ENCODE peak calls at places on chromosome 11, in six cellular contexts. One of them, this sample, is unnamed.

GRCh38 chr11:103488021-103488420 is 378.8 kb downstream of the DYNC2H1 start:
- DNase-seq in epithelial cell of esophagus: peak
- DNase-seq in BJ: no peak
- DNase-seq in HL-60: no peak
- DNase-seq in GM23338: no peak
- DNase-seq in tibial nerve: no peak
- DNase-seq in this sample: no peak

GRCh38 chr11:46322759-46323158 is 24.5 kb upstream of the DGKZ start:
- DNase-seq in HL-60: no peak
- DNase-seq in BJ: no peak
- DNase-seq in epithelial cell of esophagus: no peak
- DNase-seq in GM23338: peak
- DNase-seq in tibial nerve: no peak
- DNase-seq in this sample: no peak

GRCh38 chr11:111908639-111909305 is 2.8 kb downstream of the CRYAB start:
- DNase-seq in epithelial cell of esophagus: no peak
- DNase-seq in GM23338: no peak
- DNase-seq in tibial nerve: no peak
- DNase-seq in BJ: no peak
- DNase-seq in HL-60: no peak
- DNase-seq in this sample: no peak

GRCh38 chr11:103532133-103532788 is 423.0 kb downstream of the DYNC2H1 start:
- DNase-seq in GM23338: no peak
- DNase-seq in HL-60: no peak
- DNase-seq in tibial nerve: no peak
- DNase-seq in BJ: peak
- DNase-seq in epithelial cell of esophagus: peak
- DNase-seq in this sample: no peak

GRCh38 chr11:456533-456932 is 6.5 kb downstream of the PTDSS2 start:
- DNase-seq in GM23338: no peak
- DNase-seq in epithelial cell of esophagus: no peak
- DNase-seq in tibial nerve: no peak
- DNase-seq in BJ: no peak
- DNase-seq in HL-60: no peak
- DNase-seq in this sample: no peak

GRCh38 chr11:23124996-23125395 is 264.7 kb upstream of the CCDC179 start:
- DNase-seq in BJ: no peak
- DNase-seq in epithelial cell of esophagus: no peak
- DNase-seq in tibial nerve: no peak
- DNase-seq in GM23338: no peak
- DNase-seq in HL-60: no peak
- DNase-seq in this sample: no peak

GRCh38 chr11:72684236-72684912 is 10.2 kb upstream of the PDE2A start:
- DNase-seq in BJ: no peak
- DNase-seq in HL-60: peak
- DNase-seq in tibial nerve: peak
- DNase-seq in GM23338: peak
- DNase-seq in epithelial cell of esophagus: peak
- DNase-seq in this sample: no peak

GRCh38 chr11:92251980-92252379 is 27.4 kb downstream of the FAT3 start:
- DNase-seq in BJ: no peak
- DNase-seq in HL-60: no peak
- DNase-seq in GM23338: no peak
- DNase-seq in tibial nerve: no peak
- DNase-seq in epithelial cell of esophagus: no peak
- DNase-seq in this sample: no peak

GRCh38 chr11:64545605-64546004 is 45.4 kb upstream of the SLC22A12 start:
- DNase-seq in tibial nerve: no peak
- DNase-seq in epithelial cell of esophagus: peak
- DNase-seq in GM23338: no peak
- DNase-seq in BJ: no peak
- DNase-seq in HL-60: no peak
- DNase-seq in this sample: peak

DNA sequence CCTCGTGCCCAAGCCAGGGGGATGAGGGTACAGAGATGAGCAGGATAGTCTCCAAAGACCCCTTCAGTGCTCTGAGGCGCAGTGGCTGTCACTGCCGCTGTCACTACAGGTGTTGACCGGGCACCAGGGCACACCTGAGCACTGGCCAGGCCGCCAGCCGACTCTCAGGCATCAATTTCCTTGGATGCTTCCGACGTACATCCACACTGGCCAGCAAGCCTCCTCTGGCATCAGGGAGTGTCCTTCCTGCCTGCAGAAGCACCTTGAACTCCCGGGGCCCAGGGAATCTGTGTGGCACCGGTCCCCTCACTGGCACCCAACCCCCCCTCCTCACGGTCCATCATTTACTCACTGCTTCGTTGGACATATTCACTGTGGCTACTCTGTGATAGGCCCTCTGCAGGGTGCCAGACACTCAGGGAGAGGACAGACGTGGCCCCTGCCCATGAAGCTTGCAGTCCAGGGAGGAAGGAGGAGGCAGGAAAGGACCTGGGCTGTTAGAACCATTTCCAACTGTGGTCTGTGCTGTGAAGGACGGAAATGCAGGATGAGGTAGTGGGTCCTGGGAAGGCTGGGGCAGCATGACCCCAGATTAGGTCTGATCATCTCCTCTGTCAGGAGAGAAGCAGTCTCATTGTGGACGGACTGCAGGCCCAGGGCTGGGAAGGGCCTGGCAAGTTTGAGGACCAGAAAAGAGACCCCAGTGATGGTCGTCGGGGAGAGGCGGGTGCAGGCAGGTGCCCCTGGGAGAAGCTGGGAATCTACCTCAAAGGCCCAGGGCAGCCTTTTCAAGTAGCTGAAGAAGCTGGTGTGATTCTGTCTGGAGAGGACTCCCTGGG is 46.3 kb upstream of the ANO1 start:
- DNase-seq in HL-60: no peak
- DNase-seq in tibial nerve: no peak
- DNase-seq in BJ: no peak
- DNase-seq in GM23338: no peak
- DNase-seq in epithelial cell of esophagus: no peak
- DNase-seq in this sample: no peak
- H3K4me3 ChIP-seq in HL-60: no peak
- H3K4me3 ChIP-seq in tibial nerve: no peak
- H3K4me3 ChIP-seq in BJ: no peak
- H3K4me3 ChIP-seq in GM23338: no peak
- H3K4me3 ChIP-seq in epithelial cell of esophagus: no peak
- H3K4me3 ChIP-seq in this sample: no peak

GRCh38 chr11:122883682-122883981 is 1.1 kb downstream of the JHY start:
- DNase-seq in tibial nerve: no peak
- DNase-seq in HL-60: no peak
- DNase-seq in epithelial cell of esophagus: no peak
- DNase-seq in BJ: peak
- DNase-seq in GM23338: no peak
- DNase-seq in this sample: peak
- H3K4me3 ChIP-seq in tibial nerve: peak
- H3K4me3 ChIP-seq in HL-60: no peak
- H3K4me3 ChIP-seq in epithelial cell of esophagus: peak
- H3K4me3 ChIP-seq in BJ: peak
- H3K4me3 ChIP-seq in GM23338: peak
- H3K4me3 ChIP-seq in this sample: peak

DNA sequence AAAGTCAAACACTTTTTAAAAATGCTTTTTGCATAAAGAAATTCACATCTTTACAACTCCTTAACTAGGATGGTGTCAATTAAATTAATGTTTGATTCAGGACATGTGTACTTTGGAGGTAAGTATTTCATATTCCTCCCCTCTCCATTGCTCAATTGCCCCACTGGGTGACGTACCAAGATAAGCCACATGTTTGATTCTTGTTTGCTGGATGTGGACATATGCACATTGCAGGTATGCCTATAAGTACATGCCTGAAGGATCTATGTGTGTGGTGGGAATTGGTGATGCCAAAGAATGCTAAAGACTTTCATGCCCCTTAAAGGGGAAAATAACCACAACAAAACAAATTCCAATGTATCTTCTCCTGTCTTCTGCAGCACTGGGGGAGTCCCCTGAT is 5.8 kb downstream of the CD44 start:
- DNase-seq in GM23338: no peak
- DNase-seq in HL-60: peak
- DNase-seq in tibial nerve: no peak
- DNase-seq in BJ: no peak
- DNase-seq in epithelial cell of esophagus: peak
- DNase-seq in this sample: no peak
- H3K4me3 ChIP-seq in GM23338: no peak
- H3K4me3 ChIP-seq in HL-60: no peak
- H3K4me3 ChIP-seq in tibial nerve: no peak
- H3K4me3 ChIP-seq in BJ: no peak
- H3K4me3 ChIP-seq in epithelial cell of esophagus: no peak
- H3K4me3 ChIP-seq in this sample: no peak

DNA sequence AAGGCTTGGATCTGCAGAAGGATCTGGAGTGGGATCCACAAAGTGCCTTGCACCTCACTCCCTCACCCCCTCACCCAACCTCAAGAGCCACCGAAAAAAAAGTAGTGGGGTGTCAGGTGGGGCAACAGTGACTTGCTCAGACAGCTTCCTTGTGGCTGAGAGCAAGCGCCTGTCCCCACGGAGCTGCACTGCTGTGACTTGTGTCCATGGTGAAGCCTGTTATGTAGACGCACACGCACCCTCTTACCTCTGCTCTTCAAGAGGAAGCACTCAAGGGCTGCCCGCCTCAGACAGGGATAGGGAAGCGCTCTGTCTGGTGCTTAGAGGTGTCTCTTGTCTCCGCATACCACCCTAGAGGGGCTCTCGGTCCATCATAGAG is 1.2 kb downstream of the DRD2 start:
- DNase-seq in GM23338: no peak
- DNase-seq in epithelial cell of esophagus: no peak
- DNase-seq in BJ: no peak
- DNase-seq in HL-60: no peak
- DNase-seq in tibial nerve: no peak
- DNase-seq in this sample: no peak
- H3K4me3 ChIP-seq in GM23338: peak
- H3K4me3 ChIP-seq in epithelial cell of esophagus: no peak
- H3K4me3 ChIP-seq in BJ: no peak
- H3K4me3 ChIP-seq in HL-60: no peak
- H3K4me3 ChIP-seq in tibial nerve: no peak
- H3K4me3 ChIP-seq in this sample: no peak

DNA sequence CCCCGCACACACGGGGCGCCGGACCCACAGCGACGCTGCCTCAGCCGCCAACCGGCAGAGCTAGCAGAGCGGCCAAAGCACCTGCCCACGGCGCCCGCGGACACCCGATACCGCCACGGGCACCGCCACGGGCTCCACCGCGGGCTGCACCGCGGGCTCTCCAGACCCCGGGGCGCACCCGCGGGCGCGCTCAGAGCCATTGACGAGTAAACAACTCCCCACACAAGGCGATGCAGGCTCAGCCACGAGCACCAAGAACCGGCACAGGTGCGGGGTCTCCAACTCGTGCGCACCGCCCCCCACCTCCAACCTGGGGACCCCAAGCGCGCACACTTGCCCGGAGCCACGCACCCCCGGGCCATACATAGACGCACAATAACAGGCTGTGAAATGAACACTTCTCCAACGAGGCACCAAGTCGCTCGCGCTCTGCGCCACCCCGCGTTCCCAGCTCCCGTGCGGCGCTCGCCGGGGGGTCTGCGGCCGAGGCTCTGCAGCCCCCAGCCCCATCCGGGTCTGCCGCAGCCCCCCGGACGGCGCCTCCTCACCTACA is 1.9 kb downstream of the IFITM10 start:
- DNase-seq in BJ: no peak
- DNase-seq in epithelial cell of esophagus: no peak
- DNase-seq in tibial nerve: no peak
- DNase-seq in HL-60: no peak
- DNase-seq in GM23338: no peak
- DNase-seq in this sample: no peak
- H3K4me3 ChIP-seq in BJ: peak
- H3K4me3 ChIP-seq in epithelial cell of esophagus: peak
- H3K4me3 ChIP-seq in tibial nerve: peak
- H3K4me3 ChIP-seq in HL-60: no peak
- H3K4me3 ChIP-seq in GM23338: peak
- H3K4me3 ChIP-seq in this sample: peak

GRCh38 chr11:3637201-3637600 is 4.6 kb downstream of the ART5 start:
- DNase-seq in BJ: no peak
- DNase-seq in tibial nerve: no peak
- DNase-seq in epithelial cell of esophagus: no peak
- DNase-seq in GM23338: no peak
- DNase-seq in HL-60: no peak
- DNase-seq in this sample: no peak

GRCh38 chr11:3638513-3638912 is 3.3 kb downstream of the ART5 start:
- DNase-seq in HL-60: no peak
- DNase-seq in epithelial cell of esophagus: no peak
- DNase-seq in GM23338: no peak
- DNase-seq in tibial nerve: no peak
- DNase-seq in BJ: no peak
- DNase-seq in this sample: no peak

GRCh38 chr11:3639841-3640240 is 2.0 kb downstream of the ART5 start:
- DNase-seq in HL-60: no peak
- DNase-seq in tibial nerve: no peak
- DNase-seq in BJ: no peak
- DNase-seq in GM23338: no peak
- DNase-seq in epithelial cell of esophagus: no peak
- DNase-seq in this sample: no peak

GRCh38 chr11:3632070-3632660 is 9.6 kb downstream of the ART5 start:
- DNase-seq in BJ: no peak
- DNase-seq in tibial nerve: no peak
- DNase-seq in GM23338: no peak
- DNase-seq in epithelial cell of esophagus: no peak
- DNase-seq in HL-60: no peak
- DNase-seq in this sample: no peak

GRCh38 chr11:3635641-3636375 is 6.0 kb downstream of the ART5 start:
- DNase-seq in tibial nerve: no peak
- DNase-seq in HL-60: no peak
- DNase-seq in BJ: no peak
- DNase-seq in epithelial cell of esophagus: no peak
- DNase-seq in GM23338: no peak
- DNase-seq in this sample: no peak
- H3K4me3 ChIP-seq in tibial nerve: no peak
- H3K4me3 ChIP-seq in HL-60: no peak
- H3K4me3 ChIP-seq in BJ: no peak
- H3K4me3 ChIP-seq in epithelial cell of esophagus: no peak
- H3K4me3 ChIP-seq in GM23338: no peak
- H3K4me3 ChIP-seq in this sample: no peak

DNA sequence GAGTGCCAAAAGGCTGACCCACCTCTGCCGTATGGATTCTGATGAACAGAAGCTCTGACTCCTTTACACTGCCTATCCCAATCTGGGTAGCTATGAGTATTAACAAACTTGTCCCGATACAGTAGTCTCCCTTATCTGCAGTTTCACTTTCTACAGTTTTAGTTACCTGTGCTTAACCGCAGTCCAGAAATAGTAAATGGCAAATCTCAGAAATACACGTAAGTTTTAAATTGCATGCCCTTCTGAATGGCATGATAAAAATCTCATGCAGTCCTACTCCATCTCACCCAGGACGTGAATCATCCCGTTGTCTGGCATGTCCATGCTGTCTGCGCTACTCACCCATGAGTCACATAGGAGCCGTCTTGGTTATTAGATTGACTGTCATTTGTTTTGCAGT is 68.8 kb downstream of the SNX19 start:
- DNase-seq in epithelial cell of esophagus: peak
- DNase-seq in tibial nerve: no peak
- DNase-seq in GM23338: no peak
- DNase-seq in BJ: no peak
- DNase-seq in HL-60: no peak
- DNase-seq in this sample: peak
- H3K4me3 ChIP-seq in epithelial cell of esophagus: peak
- H3K4me3 ChIP-seq in tibial nerve: no peak
- H3K4me3 ChIP-seq in GM23338: no peak
- H3K4me3 ChIP-seq in BJ: no peak
- H3K4me3 ChIP-seq in HL-60: no peak
- H3K4me3 ChIP-seq in this sample: no peak